ENCODE peak calls at places on chromosomes 7 and 10, in seven cellular contexts. One of them, this sample, is unnamed.

GRCh38 chr10:28833313-28833712 is 156.0 kb downstream of the BAMBI start:
- DNase-seq in NCI-H1105 treated with DMSO at 0.1 percent for 48 hours: no peak
- DNase-seq in WTC11: no peak
- DNase-seq in Caki2: no peak
- DNase-seq in H54: no peak
- DNase-seq in CD8-positive, alpha-beta T cell: no peak
- DNase-seq in mesenteric fat pad: no peak
- DNase-seq in this sample: no peak

GRCh38 chr10:103454026-103454425 is 1.9 kb upstream of the CALHM2 start:
- DNase-seq in NCI-H1105 treated with DMSO at 0.1 percent for 48 hours: no peak
- DNase-seq in WTC11: no peak
- DNase-seq in Caki2: no peak
- DNase-seq in H54: no peak
- DNase-seq in CD8-positive, alpha-beta T cell: no peak
- DNase-seq in mesenteric fat pad: no peak
- DNase-seq in this sample: no peak

GRCh38 chr10:123044391-123044790 is 35.6 kb downstream of the ACADSB start:
- DNase-seq in NCI-H1105 treated with DMSO at 0.1 percent for 48 hours: peak
- DNase-seq in WTC11: no peak
- DNase-seq in Caki2: no peak
- DNase-seq in H54: no peak
- DNase-seq in CD8-positive, alpha-beta T cell: no peak
- DNase-seq in mesenteric fat pad: no peak
- DNase-seq in this sample: peak

GRCh38 chr7:129433823-129434171 is 435 bp upstream of the STRIP2 start:
- DNase-seq in NCI-H1105 treated with DMSO at 0.1 percent for 48 hours: no peak
- DNase-seq in WTC11: peak
- DNase-seq in Caki2: no peak
- DNase-seq in H54: peak
- DNase-seq in CD8-positive, alpha-beta T cell: no peak
- DNase-seq in mesenteric fat pad: no peak
- DNase-seq in this sample: peak

GRCh38 chr7:16099302-16099832 is 322.0 kb downstream of the CRPPA start:
- DNase-seq in NCI-H1105 treated with DMSO at 0.1 percent for 48 hours: no peak
- DNase-seq in WTC11: no peak
- DNase-seq in Caki2: no peak
- DNase-seq in H54: no peak
- DNase-seq in CD8-positive, alpha-beta T cell: no peak
- DNase-seq in mesenteric fat pad: no peak
- DNase-seq in this sample: no peak

GRCh38 chr7:27048438-27048837 is 47.4 kb downstream of the HOXA1 start:
- DNase-seq in NCI-H1105 treated with DMSO at 0.1 percent for 48 hours: no peak
- DNase-seq in WTC11: peak
- DNase-seq in Caki2: no peak
- DNase-seq in H54: no peak
- DNase-seq in CD8-positive, alpha-beta T cell: no peak
- DNase-seq in mesenteric fat pad: no peak
- DNase-seq in this sample: no peak

GRCh38 chr10:69425513-69426298 is 9.0 kb upstream of the TACR2 start:
- DNase-seq in NCI-H1105 treated with DMSO at 0.1 percent for 48 hours: no peak
- DNase-seq in WTC11: no peak
- DNase-seq in Caki2: no peak
- DNase-seq in H54: no peak
- DNase-seq in CD8-positive, alpha-beta T cell: peak
- DNase-seq in mesenteric fat pad: no peak
- DNase-seq in this sample: peak

GRCh38 chr10:77919713-77920108 is 6.8 kb downstream of the DLG5 start:
- DNase-seq in NCI-H1105 treated with DMSO at 0.1 percent for 48 hours: no peak
- DNase-seq in WTC11: no peak
- DNase-seq in Caki2: no peak
- DNase-seq in H54: peak
- DNase-seq in CD8-positive, alpha-beta T cell: no peak
- DNase-seq in mesenteric fat pad: no peak
- DNase-seq in this sample: no peak

GRCh38 chr7:105849122-105849855 is 27.1 kb downstream of the ATXN7L1 start:
- DNase-seq in NCI-H1105 treated with DMSO at 0.1 percent for 48 hours: no peak
- DNase-seq in WTC11: peak
- DNase-seq in Caki2: peak
- DNase-seq in H54: peak
- DNase-seq in CD8-positive, alpha-beta T cell: peak
- DNase-seq in mesenteric fat pad: no peak
- DNase-seq in this sample: no peak

GRCh38 chr7:24199978-24200377 is 84.0 kb upstream of the NPY start:
- DNase-seq in NCI-H1105 treated with DMSO at 0.1 percent for 48 hours: no peak
- DNase-seq in WTC11: no peak
- DNase-seq in Caki2: no peak
- DNase-seq in H54: no peak
- DNase-seq in CD8-positive, alpha-beta T cell: no peak
- DNase-seq in mesenteric fat pad: no peak
- DNase-seq in this sample: no peak

GRCh38 chr7:81845628-81846259 is 75.9 kb upstream of the HGF start:
- DNase-seq in NCI-H1105 treated with DMSO at 0.1 percent for 48 hours: peak
- DNase-seq in WTC11: no peak
- DNase-seq in Caki2: no peak
- DNase-seq in H54: no peak
- DNase-seq in CD8-positive, alpha-beta T cell: no peak
- DNase-seq in mesenteric fat pad: no peak
- DNase-seq in this sample: peak

GRCh38 chr7:80611779-80612178 is 26.7 kb upstream of the CD36 start:
- DNase-seq in NCI-H1105 treated with DMSO at 0.1 percent for 48 hours: peak
- DNase-seq in WTC11: no peak
- DNase-seq in Caki2: peak
- DNase-seq in H54: no peak
- DNase-seq in CD8-positive, alpha-beta T cell: no peak
- DNase-seq in mesenteric fat pad: no peak
- DNase-seq in this sample: peak

GRCh38 chr10:105042906-105043552 is 401.9 kb downstream of the SORCS3 start:
- DNase-seq in NCI-H1105 treated with DMSO at 0.1 percent for 48 hours: no peak
- DNase-seq in WTC11: no peak
- DNase-seq in Caki2: peak
- DNase-seq in H54: no peak
- DNase-seq in CD8-positive, alpha-beta T cell: no peak
- DNase-seq in mesenteric fat pad: no peak
- DNase-seq in this sample: no peak

GRCh38 chr7:127819975-127820778 is 168.2 kb downstream of the SND1 start:
- DNase-seq in NCI-H1105 treated with DMSO at 0.1 percent for 48 hours: no peak
- DNase-seq in WTC11: no peak
- DNase-seq in Caki2: peak
- DNase-seq in H54: peak
- DNase-seq in CD8-positive, alpha-beta T cell: no peak
- DNase-seq in mesenteric fat pad: no peak
- DNase-seq in this sample: no peak

GRCh38 chr10:78299861-78300453 is 266.3 kb downstream of the RPS24 start:
- DNase-seq in NCI-H1105 treated with DMSO at 0.1 percent for 48 hours: no peak
- DNase-seq in WTC11: no peak
- DNase-seq in Caki2: peak
- DNase-seq in H54: no peak
- DNase-seq in CD8-positive, alpha-beta T cell: no peak
- DNase-seq in mesenteric fat pad: peak
- DNase-seq in this sample: no peak

GRCh38 chr10:49619613-49620012 is 5.8 kb downstream of the CHAT start:
- DNase-seq in NCI-H1105 treated with DMSO at 0.1 percent for 48 hours: no peak
- DNase-seq in WTC11: peak
- DNase-seq in Caki2: no peak
- DNase-seq in H54: no peak
- DNase-seq in CD8-positive, alpha-beta T cell: no peak
- DNase-seq in mesenteric fat pad: peak
- DNase-seq in this sample: peak

GRCh38 chr10:95319239-95319638 is 28.4 kb upstream of the PDLIM1 start:
- DNase-seq in NCI-H1105 treated with DMSO at 0.1 percent for 48 hours: no peak
- DNase-seq in WTC11: no peak
- DNase-seq in Caki2: no peak
- DNase-seq in H54: no peak
- DNase-seq in CD8-positive, alpha-beta T cell: no peak
- DNase-seq in mesenteric fat pad: no peak
- DNase-seq in this sample: peak

GRCh38 chr10:52679117-52679516 is 93.5 kb downstream of the MBL2 start:
- DNase-seq in NCI-H1105 treated with DMSO at 0.1 percent for 48 hours: no peak
- DNase-seq in WTC11: no peak
- DNase-seq in Caki2: no peak
- DNase-seq in H54: no peak
- DNase-seq in CD8-positive, alpha-beta T cell: no peak
- DNase-seq in mesenteric fat pad: no peak
- DNase-seq in this sample: no peak

GRCh38 chr7:80869821-80870751 is 48.8 kb downstream of the SEMA3C start:
- DNase-seq in NCI-H1105 treated with DMSO at 0.1 percent for 48 hours: no peak
- DNase-seq in WTC11: no peak
- DNase-seq in Caki2: no peak
- DNase-seq in H54: no peak
- DNase-seq in CD8-positive, alpha-beta T cell: no peak
- DNase-seq in mesenteric fat pad: no peak
- DNase-seq in this sample: no peak

GRCh38 chr10:118725784-118726507 is 28.8 kb downstream of the CACUL1 start:
- DNase-seq in NCI-H1105 treated with DMSO at 0.1 percent for 48 hours: no peak
- DNase-seq in WTC11: no peak
- DNase-seq in Caki2: peak
- DNase-seq in H54: no peak
- DNase-seq in CD8-positive, alpha-beta T cell: no peak
- DNase-seq in mesenteric fat pad: no peak
- DNase-seq in this sample: no peak

GRCh38 chr10:6543431-6544005 is 36.6 kb downstream of the PRKCQ start:
- DNase-seq in NCI-H1105 treated with DMSO at 0.1 percent for 48 hours: no peak
- DNase-seq in WTC11: no peak
- DNase-seq in Caki2: no peak
- DNase-seq in H54: no peak
- DNase-seq in CD8-positive, alpha-beta T cell: peak
- DNase-seq in mesenteric fat pad: no peak
- DNase-seq in this sample: no peak

GRCh38 chr7:30912986-30913671 is 1.5 kb downstream of the AQP1 start:
- DNase-seq in NCI-H1105 treated with DMSO at 0.1 percent for 48 hours: no peak
- DNase-seq in WTC11: no peak
- DNase-seq in Caki2: no peak
- DNase-seq in H54: no peak
- DNase-seq in CD8-positive, alpha-beta T cell: no peak
- DNase-seq in mesenteric fat pad: no peak
- DNase-seq in this sample: no peak

GRCh38 chr10:24952701-24953349 is 419 bp upstream of the PRTFDC1 start:
- DNase-seq in NCI-H1105 treated with DMSO at 0.1 percent for 48 hours: peak
- DNase-seq in WTC11: no peak
- DNase-seq in Caki2: no peak
- DNase-seq in H54: no peak
- DNase-seq in CD8-positive, alpha-beta T cell: peak
- DNase-seq in mesenteric fat pad: no peak
- DNase-seq in this sample: peak

GRCh38 chr7:99184468-99185225 is 23.3 kb downstream of the KPNA7 start:
- DNase-seq in NCI-H1105 treated with DMSO at 0.1 percent for 48 hours: no peak
- DNase-seq in WTC11: peak
- DNase-seq in Caki2: no peak
- DNase-seq in H54: no peak
- DNase-seq in CD8-positive, alpha-beta T cell: no peak
- DNase-seq in mesenteric fat pad: no peak
- DNase-seq in this sample: no peak

GRCh38 chr10:89047397-89047796 is 56.8 kb downstream of the FAS start:
- DNase-seq in NCI-H1105 treated with DMSO at 0.1 percent for 48 hours: no peak
- DNase-seq in WTC11: no peak
- DNase-seq in Caki2: no peak
- DNase-seq in H54: no peak
- DNase-seq in CD8-positive, alpha-beta T cell: no peak
- DNase-seq in mesenteric fat pad: no peak
- DNase-seq in this sample: no peak

GRCh38 chr7:81297317-81297716 is 378.5 kb upstream of the SEMA3C start:
- DNase-seq in NCI-H1105 treated with DMSO at 0.1 percent for 48 hours: no peak
- DNase-seq in WTC11: no peak
- DNase-seq in Caki2: no peak
- DNase-seq in H54: no peak
- DNase-seq in CD8-positive, alpha-beta T cell: no peak
- DNase-seq in mesenteric fat pad: no peak
- DNase-seq in this sample: no peak

GRCh38 chr7:45125193-45125904 is 13.9 kb upstream of the TBRG4 start:
- DNase-seq in NCI-H1105 treated with DMSO at 0.1 percent for 48 hours: no peak
- DNase-seq in WTC11: no peak
- DNase-seq in Caki2: no peak
- DNase-seq in H54: no peak
- DNase-seq in CD8-positive, alpha-beta T cell: no peak
- DNase-seq in mesenteric fat pad: no peak
- DNase-seq in this sample: no peak

GRCh38 chr10:10133271-10133670 is 884.4 kb upstream of the CELF2 start:
- DNase-seq in NCI-H1105 treated with DMSO at 0.1 percent for 48 hours: no peak
- DNase-seq in WTC11: no peak
- DNase-seq in Caki2: no peak
- DNase-seq in H54: no peak
- DNase-seq in CD8-positive, alpha-beta T cell: no peak
- DNase-seq in mesenteric fat pad: no peak
- DNase-seq in this sample: no peak

GRCh38 chr7:85261341-85261740 is 74.5 kb upstream of the SEMA3D start:
- DNase-seq in NCI-H1105 treated with DMSO at 0.1 percent for 48 hours: no peak
- DNase-seq in WTC11: no peak
- DNase-seq in Caki2: no peak
- DNase-seq in H54: no peak
- DNase-seq in CD8-positive, alpha-beta T cell: no peak
- DNase-seq in mesenteric fat pad: no peak
- DNase-seq in this sample: no peak

GRCh38 chr10:106182542-106182941 is 982.0 kb downstream of the SORCS1 start:
- DNase-seq in NCI-H1105 treated with DMSO at 0.1 percent for 48 hours: no peak
- DNase-seq in WTC11: no peak
- DNase-seq in Caki2: no peak
- DNase-seq in H54: no peak
- DNase-seq in CD8-positive, alpha-beta T cell: no peak
- DNase-seq in mesenteric fat pad: no peak
- DNase-seq in this sample: no peak

GRCh38 chr7:33101916-33102315 is 7.3 kb downstream of the RP9 start:
- DNase-seq in NCI-H1105 treated with DMSO at 0.1 percent for 48 hours: no peak
- DNase-seq in WTC11: no peak
- DNase-seq in Caki2: no peak
- DNase-seq in H54: no peak
- DNase-seq in CD8-positive, alpha-beta T cell: no peak
- DNase-seq in mesenteric fat pad: no peak
- DNase-seq in this sample: no peak

GRCh38 chr7:101879565-101879964 is 62.1 kb downstream of the CUX1 start:
- DNase-seq in NCI-H1105 treated with DMSO at 0.1 percent for 48 hours: no peak
- DNase-seq in WTC11: no peak
- DNase-seq in Caki2: no peak
- DNase-seq in H54: no peak
- DNase-seq in CD8-positive, alpha-beta T cell: no peak
- DNase-seq in mesenteric fat pad: no peak
- DNase-seq in this sample: no peak

GRCh38 chr7:151125459-151125834 is 39.2 kb downstream of the AGAP3 start:
- DNase-seq in NCI-H1105 treated with DMSO at 0.1 percent for 48 hours: peak
- DNase-seq in WTC11: peak
- DNase-seq in Caki2: no peak
- DNase-seq in H54: no peak
- DNase-seq in CD8-positive, alpha-beta T cell: no peak
- DNase-seq in mesenteric fat pad: no peak
- DNase-seq in this sample: no peak